ENCODE peak calls at places on chromosomes 3 and 15, in five cellular contexts. A is hepatocyte, I is RWPE1, K is tibial nerve, D is neural progenitor cell. C is an unnamed sample.
A peak's percentile ranks its signal among the peaks of the same experiment; 100 is the strongest.

GRCh38 chr3:149374391-149374790 is 3.1 kb downstream of the TM4SF1 start:
- DNase-seq in A (no peak), I (no peak), K (no peak), D (no peak), C (no peak)

GRCh38 chr3:53841296-53841695 is 4.9 kb downstream of the CHDH start:
- DNase-seq in A (no peak), I (no peak), K (no peak), D (no peak), C (no peak)

GRCh38 chr3:41258239-41258800 is 59.0 kb downstream of the CTNNB1 start:
- DNase-seq in A (no peak), I (no peak), K (no peak), D (no peak), C (no peak)

GRCh38 chr3:12495749-12496452 is 11.6 kb downstream of the TSEN2 start:
- DNase-seq in A (no peak), I (no peak), K (no peak), D (peak; percentile 31), C (no peak)

GRCh38 chr15:49037546-49037940 is 8.7 kb downstream of the SECISBP2L start:
- DNase-seq in A (no peak), I (no peak), K (no peak), D (no peak), C (no peak)

GRCh38 chr15:74389115-74390048 is 21.9 kb upstream of the CYP11A1 start:
- DNase-seq in A (peak; percentile 67), I (no peak), K (no peak), D (no peak), C (no peak)

GRCh38 chr3:42173307-42173706 is 82.2 kb downstream of the TRAK1 start:
- DNase-seq in A (no peak), I (no peak), K (no peak), D (no peak), C (no peak)

GRCh38 chr3:58667704-58668103 is 1.1 kb upstream of the FAM3D start:
- DNase-seq in A (no peak), I (no peak), K (no peak), D (no peak), C (no peak)

GRCh38 chr15:51132384-51133139 is 37.9 kb upstream of the TNFAIP8L3 start:
- DNase-seq in A (peak; percentile 43), I (peak; percentile 63), K (peak; percentile 72), D (peak; percentile 61), C (no peak)

GRCh38 chr3:4716731-4717362 is 223.7 kb downstream of the ITPR1 start:
- DNase-seq in A (no peak), I (no peak), K (peak; percentile 68), D (no peak), C (no peak)

GRCh38 chr15:85974742-85975141 is 104.9 kb upstream of the AGBL1 start:
- DNase-seq in A (no peak), I (no peak), K (no peak), D (no peak), C (no peak)
- H3K27ac ChIP-seq in A (no peak overlapping the region), I (no peak overlapping the region), K (no peak overlapping the region), D (no peak overlapping the region), C (no peak overlapping the region)

DNA sequence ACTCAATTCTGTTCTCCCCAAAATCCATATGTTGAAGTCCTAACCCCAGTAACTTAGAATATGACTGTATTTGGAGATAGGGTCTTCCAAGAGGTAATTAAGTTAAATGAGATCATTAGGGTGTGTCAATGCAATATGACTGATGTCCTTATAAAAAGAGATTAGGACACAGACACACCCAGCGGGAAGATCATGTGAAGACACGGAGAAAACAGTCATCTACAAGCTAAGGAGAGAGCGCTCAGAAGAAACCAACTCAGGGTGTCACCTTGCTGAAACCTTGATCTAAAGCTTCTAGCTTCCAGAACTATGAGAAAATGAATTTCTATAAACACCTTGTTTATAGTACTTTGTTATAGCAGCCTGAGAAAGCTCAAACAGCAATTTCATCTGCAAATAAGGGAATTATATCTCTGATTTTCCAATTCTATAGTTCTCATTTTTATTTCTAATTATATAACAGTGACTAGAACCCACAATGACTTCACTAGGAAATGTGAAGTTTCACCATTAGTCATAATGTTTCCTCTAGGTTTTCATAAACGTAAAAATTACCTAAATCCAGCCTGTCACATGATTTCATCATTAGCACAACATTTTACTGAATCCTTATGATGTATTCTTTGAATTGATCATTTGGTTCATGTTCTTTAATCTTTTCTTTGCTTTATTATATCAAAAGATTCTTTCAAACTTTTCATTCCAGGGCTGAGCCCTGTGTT is 459.1 kb upstream of the MDFIC2 start:
- DNase-seq in A (no peak), I (no peak), K (no peak), D (no peak), C (no peak)
- H3K27ac ChIP-seq in A (no peak overlapping the region), I (no peak overlapping the region), K (no peak overlapping the region), D (no peak overlapping the region), C (peak overlapping the region; percentile 75)

GRCh38 chr3:108076564-108076963 is 14.3 kb downstream of the CD47 start:
- DNase-seq in A (no peak), I (no peak), K (no peak), D (no peak), C (no peak)
- H3K27ac ChIP-seq in A (no peak overlapping the region), I (no peak overlapping the region), K (no peak overlapping the region), D (no peak overlapping the region), C (no peak overlapping the region)

DNA sequence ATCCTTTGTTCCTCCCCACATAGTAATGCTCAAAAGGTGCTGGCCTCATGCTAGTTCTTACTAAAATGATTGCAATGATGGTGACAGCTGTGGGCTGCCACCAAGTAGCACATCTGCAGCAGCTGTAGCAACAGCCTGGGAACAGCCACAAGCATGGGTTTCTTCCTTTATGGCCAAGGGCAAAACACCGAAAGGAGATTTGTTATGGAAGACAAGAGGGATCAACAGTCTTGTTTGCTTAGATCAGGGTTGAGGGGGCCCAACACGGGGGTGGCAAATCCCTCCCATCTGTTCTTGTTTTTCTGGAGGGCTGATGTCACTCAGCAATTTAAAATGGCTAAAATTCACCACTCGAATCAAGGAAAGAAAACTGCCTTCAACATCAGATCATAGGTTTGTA is 188.3 kb downstream of the CADPS start:
- DNase-seq in A (no peak), I (no peak), K (no peak), D (no peak), C (no peak)
- H3K27ac ChIP-seq in A (no peak overlapping the region), I (peak overlapping the region; percentile 91), K (no peak overlapping the region), D (no peak overlapping the region), C (peak overlapping the region; percentile 23)

C was measured in keratinocyte.